ENCODE peak calls at places on chromosomes 3 and 15, in four cellular contexts. One of them, this sample, is unnamed.

GRCh38 chr3:55491296-55491816 is 4.2 kb upstream of the WNT5A start:
- DNase-seq in T-helper 9 cell: no peak
- DNase-seq in left lobe of liver: no peak
- DNase-seq in NCI-H2171: no peak
- DNase-seq in this sample: peak

GRCh38 chr15:98668566-98669308 is 20.4 kb downstream of the IGF1R start:
- DNase-seq in T-helper 9 cell: no peak
- DNase-seq in NCI-H2171: no peak
- DNase-seq in left lobe of liver: no peak
- DNase-seq in this sample: no peak

GRCh38 chr3:52523386-52524257 is 10.0 kb downstream of the NT5DC2 start:
- DNase-seq in NCI-H2171: no peak
- DNase-seq in left lobe of liver: no peak
- DNase-seq in T-helper 9 cell: no peak
- DNase-seq in this sample: no peak

GRCh38 chr3:160694345-160694744 is 17.4 kb downstream of the ARL14 start:
- DNase-seq in left lobe of liver: no peak
- DNase-seq in NCI-H2171: no peak
- DNase-seq in T-helper 9 cell: no peak
- DNase-seq in this sample: no peak

GRCh38 chr3:23501201-23501824 is 298.2 kb downstream of the UBE2E2 start:
- DNase-seq in left lobe of liver: no peak
- DNase-seq in T-helper 9 cell: no peak
- DNase-seq in NCI-H2171: no peak
- DNase-seq in this sample: no peak

GRCh38 chr3:116630494-116630893 is 79.1 kb upstream of the TUSC7 start:
- DNase-seq in T-helper 9 cell: no peak
- DNase-seq in NCI-H2171: no peak
- DNase-seq in left lobe of liver: no peak
- DNase-seq in this sample: peak

GRCh38 chr3:16369247-16369646 is 104.2 kb downstream of the OXNAD1 start:
- DNase-seq in T-helper 9 cell: no peak
- DNase-seq in left lobe of liver: no peak
- DNase-seq in NCI-H2171: no peak
- DNase-seq in this sample: no peak

GRCh38 chr15:81784751-81785150 is 261.1 kb downstream of the MEX3B start:
- DNase-seq in NCI-H2171: no peak
- DNase-seq in left lobe of liver: no peak
- DNase-seq in T-helper 9 cell: no peak
- DNase-seq in this sample: no peak

This sample was measured in Ammon's horn.